ENCODE peak calls at places on chromosome 16, in seven cellular contexts. O is A549, F is spleen, J is AG04450, R is H7, U is adrenal gland, D is astrocyte of the spinal cord. I is an unnamed sample.

GRCh38 chr16:84730406-84731106 is 30.8 kb downstream of the USP10 start:
- DNase-seq in O (peak), R (peak), U (peak), J (peak), D (peak), F (no peak), I (peak)

GRCh38 chr16:74291577-74292208 is 4.9 kb upstream of the PSMD7 start:
- DNase-seq in O (no peak), F (no peak), R (no peak), J (no peak), D (no peak), U (peak), I (no peak)

GRCh38 chr16:56357291-56357764 is 68.0 kb downstream of the AMFR start:
- DNase-seq in J (no peak), D (no peak), O (no peak), F (peak), U (peak), R (peak), I (no peak)

GRCh38 chr16:3716831-3717234 is 491 bp downstream of the TRAP1 start:
- DNase-seq in R (peak), J (no peak), U (peak), F (no peak), D (no peak), O (peak), I (no peak)

GRCh38 chr16:48106445-48106844 is 49.3 kb downstream of the ABCC12 start:
- DNase-seq in O (no peak), J (no peak), R (no peak), U (no peak), F (no peak), D (no peak), I (no peak)

GRCh38 chr16:62445909-62446308 is 409.7 kb upstream of the CDH8 start:
- DNase-seq in F (no peak), D (no peak), R (no peak), O (no peak), U (no peak), J (no peak), I (no peak)

GRCh38 chr16:81492965-81493754 is 48.6 kb downstream of the CMIP start:
- DNase-seq in J (no peak), U (no peak), R (no peak), D (no peak), O (no peak), F (peak), I (no peak)

GRCh38 chr16:85888405-85889331 is 10.3 kb upstream of the IRF8 start:
- DNase-seq in U (no peak), D (peak), F (no peak), J (no peak), R (no peak), O (peak), I (no peak)

GRCh38 chr16:82646504-82646903 is 19.7 kb downstream of the CDH13 start:
- DNase-seq in D (no peak), O (no peak), U (no peak), F (no peak), J (no peak), R (no peak), I (no peak)

GRCh38 chr16:85715169-85716015 is 26.6 kb upstream of the GINS2 start:
- DNase-seq in D (no peak), J (no peak), O (no peak), U (no peak), F (no peak), R (peak), I (no peak)

GRCh38 chr16:79767597-79768280 is 167.2 kb upstream of the MAF start:
- DNase-seq in O (peak), U (peak), J (no peak), D (peak), F (no peak), R (peak), I (no peak)

GRCh38 chr16:15775663-15776304 is 81.0 kb downstream of the MYH11 start:
- DNase-seq in U (no peak), J (no peak), R (no peak), O (no peak), F (peak), D (no peak), I (no peak)

GRCh38 chr16:87496101-87496801 is 3.4 kb upstream of the ZCCHC14 start:
- DNase-seq in F (no peak), O (no peak), J (no peak), D (no peak), U (no peak), R (no peak), I (no peak)

GRCh38 chr16:86733526-86734254 is 155.3 kb downstream of the FOXL1 start:
- DNase-seq in J (no peak), O (no peak), F (no peak), D (no peak), R (peak), U (no peak), I (no peak)

GRCh38 chr16:50724237-50724747 is 17.6 kb upstream of the CYLD start:
- DNase-seq in O (no peak), F (no peak), D (no peak), J (no peak), U (no peak), R (no peak), I (no peak)

GRCh38 chr16:86343111-86343642 is 167.2 kb upstream of the FOXF1 start:
- DNase-seq in R (peak), D (peak), J (peak), F (no peak), U (peak), O (no peak), I (no peak)

GRCh38 chr16:9123871-9124270 is 32.4 kb downstream of the HAPSTR1 start:
- DNase-seq in R (no peak), J (no peak), O (peak), F (peak), U (peak), D (no peak), I (no peak)

GRCh38 chr16:6482861-6483530 is 849.6 kb upstream of the RBFOX1 start:
- DNase-seq in J (no peak), O (no peak), F (no peak), D (no peak), U (no peak), R (peak), I (no peak)
- H3K4me3 ChIP-seq in J (no peak), O (no peak), F (no peak), D (no peak), U (no peak), R (peak), I (no peak)

GRCh38 chr16:69927056-69927757 is 23.9 kb upstream of the CLEC18A start:
- DNase-seq in O (no peak), F (no peak), D (peak), R (peak), J (no peak), U (peak), I (peak)
- H3K4me3 ChIP-seq in O (no peak), F (no peak), D (no peak), R (no peak), J (no peak), U (no peak), I (no peak)

GRCh38 chr16:23511731-23512130 is 1.4 kb upstream of the GGA2 start:
- DNase-seq in J (no peak), R (no peak), U (no peak), O (no peak), D (no peak), F (no peak), I (no peak)
- H3K4me3 ChIP-seq in J (no peak), R (no peak), U (no peak), O (no peak), D (no peak), F (no peak), I (no peak)

GRCh38 chr16:24589997-24590396 is 50.6 kb downstream of the RBBP6 start:
- DNase-seq in D (no peak), J (no peak), U (no peak), O (no peak), F (no peak), R (no peak), I (no peak)
- H3K4me3 ChIP-seq in D (no peak), J (no peak), U (no peak), O (no peak), F (no peak), R (no peak), I (no peak)

GRCh38 chr16:73049051-73049910 is 1.4 kb upstream of the ZFHX3 start:
- DNase-seq in O (no peak), U (no peak), R (no peak), F (no peak), D (no peak), J (no peak), I (no peak)
- H3K4me3 ChIP-seq in O (peak), U (no peak), R (no peak), F (peak), D (peak), J (no peak), I (no peak)

GRCh38 chr16:57529324-57530103 is 6.9 kb downstream of the CCDC102A start:
- DNase-seq in J (no peak), U (no peak), R (no peak), D (no peak), O (no peak), F (peak), I (no peak)
- H3K4me3 ChIP-seq in J (no peak), U (no peak), R (peak), D (no peak), O (no peak), F (no peak), I (no peak)

GRCh38 chr16:67666032-67666537 is 465 bp downstream of the ENKD1 start:
- DNase-seq in D (no peak), O (no peak), F (peak), J (no peak), R (peak), U (peak), I (no peak)

GRCh38 chr16:67666538-67667433 is at the start of the genes C16orf86 and ENKD1:
- DNase-seq in R (peak), J (no peak), F (peak), D (peak), U (peak), O (peak), I (no peak)

GRCh38 chr16:67664871-67665270 is 1.7 kb downstream of the ENKD1 start:
- DNase-seq in O (no peak), F (no peak), D (no peak), R (no peak), U (no peak), J (no peak), I (no peak)

GRCh38 chr16:67664258-67664657 is 2.3 kb downstream of the ENKD1 start:
- DNase-seq in R (peak), U (no peak), O (no peak), F (no peak), D (no peak), J (no peak), I (no peak)

GRCh38 chr16:67665598-67665997 is 952 bp downstream of the ENKD1 start:
- DNase-seq in O (no peak), U (no peak), J (no peak), F (no peak), R (no peak), D (no peak), I (no peak)
- H3K4me3 ChIP-seq in O (peak), U (no peak), J (peak), F (peak), R (peak), D (peak), I (peak)

DNA sequence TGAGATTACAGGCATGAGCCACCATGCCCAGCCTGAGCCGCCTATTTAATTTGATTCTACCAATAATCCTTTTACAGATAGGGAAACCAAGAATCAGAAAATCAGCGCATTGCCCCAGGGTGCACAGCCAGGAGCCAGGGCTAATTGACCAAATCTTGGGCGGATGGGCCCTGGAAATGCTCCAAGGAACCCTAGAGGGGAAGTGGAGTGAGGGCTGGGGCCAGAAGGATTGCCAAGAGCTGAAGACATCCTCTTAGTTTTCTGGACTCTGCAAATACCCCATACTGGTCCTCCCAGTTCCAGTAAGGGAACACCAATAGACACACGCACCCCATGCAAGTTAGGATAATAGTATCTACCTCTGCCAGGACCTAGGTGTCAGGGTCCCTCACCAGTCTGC is 3.8 kb downstream of the FHOD1 start:
- DNase-seq in O (no peak), R (no peak), F (peak), D (no peak), U (peak), J (no peak), I (no peak)
- H3K4me3 ChIP-seq in O (no peak), R (no peak), F (peak), D (no peak), U (no peak), J (no peak), I (no peak)

I was measured in AG09309.